ENCODE peak calls at places on chromosome 10, in six cellular contexts. R is K562, U is heart left ventricle, B is ascending aorta, X is cardiac muscle cell, M is adrenal gland. O is an unnamed sample.

GRCh38 chr10:77653210-77653609 is 15.6 kb upstream of the KCNMA1 start:
- DNase-seq in R (no peak), U (no peak), B (no peak), X (no peak), M (no peak), O (no peak)

GRCh38 chr10:108812296-108812695 is 1111.0 kb downstream of the XPNPEP1 start:
- DNase-seq in R (no peak), U (no peak), B (no peak), X (no peak), M (no peak), O (no peak)

GRCh38 chr10:62183857-62184805 is 84.5 kb downstream of the RTKN2 start:
- DNase-seq in R (no peak), U (no peak), B (no peak), X (no peak), M (no peak), O (no peak)

GRCh38 chr10:112821663-112822062 is 128.4 kb upstream of the TCF7L2 start:
- DNase-seq in R (no peak), U (no peak), B (no peak), X (peak; percentile 83), M (no peak), O (no peak)

GRCh38 chr10:16612148-16612742 is 90.6 kb upstream of the C1QL3 start:
- DNase-seq in R (peak; percentile 40), U (no peak), B (no peak), X (peak; percentile 65), M (no peak), O (no peak)

GRCh38 chr10:103578782-103579382 is 85.4 kb downstream of the NEURL1 start:
- DNase-seq in R (no peak), U (no peak), B (no peak), X (no peak), M (no peak), O (no peak)

GRCh38 chr10:29057712-29058426 is 231.0 kb upstream of the LYZL1 start:
- DNase-seq in R (no peak), U (peak; percentile 48), B (no peak), X (peak; percentile 78), M (peak; percentile 53), O (no peak)

GRCh38 chr10:63711866-63712716 is 190.9 kb downstream of the REEP3 start:
- DNase-seq in R (no peak), U (peak; percentile 93), B (peak; percentile 98), X (peak; percentile 95), M (peak; percentile 94), O (peak; percentile 98)

GRCh38 chr10:72337039-72337629 is 17.6 kb downstream of the DNAJB12 start:
- DNase-seq in R (peak; percentile 88), U (peak; percentile 87), B (peak; percentile 91), X (peak; percentile 86), M (peak; percentile 88), O (peak; percentile 90)

GRCh38 chr10:72736881-72737280 is 44.9 kb downstream of the MCU start:
- DNase-seq in R (no peak), U (no peak), B (no peak), X (no peak), M (no peak), O (no peak)

GRCh38 chr10:86770412-86770960 is 14.1 kb downstream of the BMPR1A start:
- DNase-seq in R (peak; percentile 61), U (no peak), B (no peak), X (peak; percentile 10), M (no peak), O (no peak)

GRCh38 chr10:86952106-86952505 is 5.3 kb downstream of the MMRN2 start:
- DNase-seq in R (no peak), U (no peak), B (peak; percentile 31), X (no peak), M (no peak), O (peak; percentile 48)

GRCh38 chr10:110005716-110006115 is 2.1 kb upstream of the ADD3 start:
- DNase-seq in R (no peak), U (no peak), B (no peak), X (peak; percentile 86), M (no peak), O (peak; percentile 29)

GRCh38 chr10:65323802-65324201 is 1602.0 kb upstream of the LRRTM3 start:
- DNase-seq in R (no peak), U (no peak), B (no peak), X (no peak), M (no peak), O (no peak)

GRCh38 chr10:43938810-43939209 is 290.1 kb upstream of the ZNF32 start:
- DNase-seq in R (no peak), U (no peak), B (peak; percentile 35), X (no peak), M (no peak), O (no peak)

GRCh38 chr10:61628875-61629513 is 33.7 kb upstream of the CABCOCO1 start:
- DNase-seq in R (no peak), U (no peak), B (no peak), X (peak; percentile 95), M (no peak), O (no peak)

GRCh38 chr10:18140149-18140956 is at the start of gene CACNB2:
- DNase-seq in R (no peak), U (peak; percentile 69), B (peak; percentile 84), X (peak; percentile 60), M (peak; percentile 64), O (peak; percentile 89)

GRCh38 chr10:120735773-120736371 is 115.3 kb upstream of the WDR11 start:
- DNase-seq in R (peak; percentile 12), U (no peak), B (no peak), X (peak; percentile 24), M (no peak), O (no peak)

GRCh38 chr10:132592790-132593788 is 55.5 kb downstream of the INPP5A start:
- DNase-seq in R (no peak), U (no peak), B (no peak), X (no peak), M (no peak), O (no peak)

GRCh38 chr10:121444515-121444914 is 153.7 kb downstream of the FGFR2 start:
- DNase-seq in R (no peak), U (no peak), B (no peak), X (no peak), M (no peak), O (no peak)

GRCh38 chr10:44959243-44960097 is at the start of gene RASSF4:
- DNase-seq in R (peak; percentile 100), U (peak; percentile 96), B (peak; percentile 95), X (peak; percentile 87), M (peak; percentile 92), O (peak; percentile 97)

GRCh38 chr10:43737003-43737402 is 88.3 kb upstream of the ZNF32 start:
- DNase-seq in R (no peak), U (no peak), B (no peak), X (no peak), M (no peak), O (no peak)

GRCh38 chr10:79406683-79407396 is 38.6 kb downstream of the ZCCHC24 start:
- DNase-seq in R (no peak), U (peak; percentile 17), B (no peak), X (no peak), M (no peak), O (peak; percentile 62)

GRCh38 chr10:22900841-22901601 is 26.8 kb upstream of the ARMC3 start:
- DNase-seq in R (no peak), U (no peak), B (no peak), X (no peak), M (no peak), O (peak; percentile 26)

GRCh38 chr10:116892873-116893685 is 43.8 kb downstream of the ENO4 start:
- DNase-seq in R (no peak), U (no peak), B (no peak), X (peak; percentile 7), M (no peak), O (no peak)

GRCh38 chr10:48309711-48310226 is 3.3 kb downstream of the MAPK8 start:
- DNase-seq in R (no peak), U (no peak), B (no peak), X (peak; percentile 37), M (no peak), O (no peak)

GRCh38 chr10:125797424-125797823 is 21.8 kb upstream of the MMP21 start:
- DNase-seq in R (no peak), U (no peak), B (peak; percentile 61), X (no peak), M (no peak), O (no peak)
- H3K4me3 ChIP-seq in R (no peak overlapping the region), U (no peak overlapping the region), B (no peak overlapping the region), X (no peak overlapping the region), M (no peak overlapping the region), O (no peak overlapping the region)

GRCh38 chr10:572696-573095 is 116.8 kb downstream of the DIP2C start:
- DNase-seq in R (no peak), U (no peak), B (no peak), X (no peak), M (no peak), O (no peak)

GRCh38 chr10:571643-572042 is 117.8 kb downstream of the DIP2C start:
- DNase-seq in R (no peak), U (no peak), B (no peak), X (peak; percentile 38), M (no peak), O (no peak)

GRCh38 chr10:570631-571565 is 118.6 kb downstream of the DIP2C start:
- DNase-seq in R (no peak), U (no peak), B (no peak), X (no peak), M (no peak), O (no peak)

GRCh38 chr10:569961-570630 is 119.4 kb downstream of the DIP2C start:
- DNase-seq in R (no peak), U (no peak), B (no peak), X (no peak), M (no peak), O (no peak)

DNA sequence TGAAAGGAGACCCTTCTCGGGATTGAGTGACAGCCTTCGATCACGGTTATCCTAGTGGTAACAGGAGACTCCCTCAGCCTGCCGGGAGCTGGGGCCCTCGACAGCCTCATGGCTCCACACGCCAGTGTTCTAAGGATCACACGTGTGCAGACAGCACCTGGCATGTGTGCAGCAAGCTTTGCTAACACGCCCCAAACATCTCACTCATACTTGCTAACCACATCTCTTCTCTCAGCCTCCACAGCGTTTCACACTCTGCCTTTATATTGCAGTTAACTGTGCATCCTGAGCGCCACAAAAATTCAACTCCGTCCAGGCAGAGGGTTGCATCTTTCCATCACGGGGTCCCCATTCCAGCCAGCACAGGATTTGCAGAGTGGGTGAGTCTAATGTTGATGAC is 117.4 kb downstream of the DIP2C start:
- DNase-seq in R (no peak), U (no peak), B (no peak), X (no peak), M (no peak), O (no peak)
- H3K27ac ChIP-seq in R (no peak overlapping the region), U (no peak overlapping the region), B (no peak overlapping the region), X (no peak overlapping the region), M (no peak overlapping the region), O (peak overlapping the region; percentile 15)

GRCh38 chr10:95229724-95230627 is 35.9 kb downstream of the ACSM6 start:
- DNase-seq in R (no peak), U (no peak), B (no peak), X (peak; percentile 94), M (peak; percentile 57), O (no peak)
- H3K4me1 ChIP-seq in R (no peaks in the 10 kb centered on the region), U (no peaks in the 10 kb centered on the region), B (no peaks in the 10 kb centered on the region), X (peaks cover 9% of the 10 kb centered on the region), M (peaks cover 11% of the 10 kb centered on the region), O (no peaks in the 10 kb centered on the region)

DNA sequence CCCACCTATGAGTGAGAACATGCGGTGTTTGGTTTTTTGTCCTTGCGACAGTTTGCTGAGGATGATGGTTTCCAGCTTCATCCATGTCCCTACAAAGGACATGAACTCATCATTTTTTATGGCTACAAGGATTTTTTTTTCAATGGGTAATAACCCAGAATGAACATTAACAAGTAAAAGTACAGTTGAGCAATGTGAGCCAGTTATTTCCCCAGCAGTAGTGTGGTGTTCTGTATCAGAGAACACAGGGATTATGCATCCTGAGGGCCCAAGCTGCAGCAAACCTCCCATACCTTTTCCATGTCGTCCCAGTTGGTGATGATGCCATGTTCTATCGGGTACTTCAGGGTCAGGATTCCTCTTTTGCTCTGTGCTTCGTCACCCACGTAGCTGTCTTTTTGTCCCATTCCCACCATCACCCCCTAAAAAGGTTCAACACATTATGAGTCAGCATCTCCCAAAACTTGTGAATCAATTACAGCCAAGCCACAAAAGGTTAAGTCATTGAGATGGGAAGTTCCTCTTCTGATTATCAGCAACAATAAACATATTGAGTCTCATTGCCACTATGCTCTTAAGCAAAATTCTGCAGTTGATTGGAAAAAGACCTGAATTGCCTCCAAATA is 5.5 kb downstream of the ACTA2 start:
- DNase-seq in R (no peak), U (no peak), B (no peak), X (no peak), M (no peak), O (no peak)
- H3K4me3 ChIP-seq in R (no peak overlapping the region), U (no peak overlapping the region), B (peak overlapping the region; percentile 84), X (no peak overlapping the region), M (no peak overlapping the region), O (peak overlapping the region; percentile 72)